ENCODE peak calls at places on chromosomes 2 and 18, in ten cellular contexts. One of them, this sample, is unnamed.

GRCh38 chr2:101474752-101475384 is at the start of gene RFX8:
- DNase-seq in body of pancreas: no peak
- DNase-seq in breast epithelium: no peak
- DNase-seq in A549: no peak
- DNase-seq in erythroblast: no peak
- DNase-seq in esophagus squamous epithelium: no peak
- DNase-seq in adrenal gland: no peak
- DNase-seq in HCT116: no peak
- DNase-seq in uterus: peak; percentile 21
- DNase-seq in NB4: peak; percentile 99
- DNase-seq in this sample: no peak

GRCh38 chr18:76386071-76386470 is 109.0 kb downstream of the ZNF516 start:
- DNase-seq in body of pancreas: no peak
- DNase-seq in NB4: no peak
- DNase-seq in A549: no peak
- DNase-seq in adrenal gland: no peak
- DNase-seq in HCT116: no peak
- DNase-seq in esophagus squamous epithelium: no peak
- DNase-seq in breast epithelium: no peak
- DNase-seq in erythroblast: no peak
- DNase-seq in uterus: no peak
- DNase-seq in this sample: no peak

GRCh38 chr2:237501892-237502513 is 15.0 kb downstream of the MLPH start:
- DNase-seq in breast epithelium: no peak
- DNase-seq in HCT116: no peak
- DNase-seq in body of pancreas: no peak
- DNase-seq in uterus: no peak
- DNase-seq in adrenal gland: no peak
- DNase-seq in NB4: no peak
- DNase-seq in esophagus squamous epithelium: no peak
- DNase-seq in A549: no peak
- DNase-seq in erythroblast: no peak
- DNase-seq in this sample: no peak

GRCh38 chr2:101429453-101429852 is 42.1 kb upstream of the CREG2 start:
- DNase-seq in NB4: no peak
- DNase-seq in erythroblast: no peak
- DNase-seq in uterus: no peak
- DNase-seq in A549: no peak
- DNase-seq in HCT116: no peak
- DNase-seq in breast epithelium: no peak
- DNase-seq in esophagus squamous epithelium: no peak
- DNase-seq in body of pancreas: no peak
- DNase-seq in adrenal gland: no peak
- DNase-seq in this sample: no peak

GRCh38 chr2:142069489-142069888 is 61.3 kb downstream of the LRP1B start:
- DNase-seq in NB4: no peak
- DNase-seq in esophagus squamous epithelium: no peak
- DNase-seq in adrenal gland: no peak
- DNase-seq in breast epithelium: no peak
- DNase-seq in A549: no peak
- DNase-seq in body of pancreas: no peak
- DNase-seq in erythroblast: no peak
- DNase-seq in HCT116: no peak
- DNase-seq in uterus: no peak
- DNase-seq in this sample: no peak

GRCh38 chr2:130365075-130365474 is 9.2 kb downstream of the PTPN18 start:
- DNase-seq in A549: no peak
- DNase-seq in breast epithelium: no peak
- DNase-seq in NB4: no peak
- DNase-seq in erythroblast: no peak
- DNase-seq in HCT116: no peak
- DNase-seq in body of pancreas: no peak
- DNase-seq in adrenal gland: no peak
- DNase-seq in esophagus squamous epithelium: no peak
- DNase-seq in uterus: no peak
- DNase-seq in this sample: no peak

GRCh38 chr2:26561918-26562810 is 79.0 kb downstream of the CIB4 start:
- DNase-seq in breast epithelium: no peak
- DNase-seq in A549: peak; percentile 92
- DNase-seq in body of pancreas: peak; percentile 75
- DNase-seq in esophagus squamous epithelium: no peak
- DNase-seq in HCT116: peak; percentile 45
- DNase-seq in erythroblast: peak; percentile 27
- DNase-seq in uterus: no peak
- DNase-seq in adrenal gland: peak; percentile 46
- DNase-seq in NB4: peak; percentile 65
- DNase-seq in this sample: peak; percentile 60

GRCh38 chr2:234940527-234940926 is 11.3 kb upstream of the SH3BP4 start:
- DNase-seq in NB4: no peak
- DNase-seq in esophagus squamous epithelium: no peak
- DNase-seq in erythroblast: no peak
- DNase-seq in adrenal gland: no peak
- DNase-seq in HCT116: no peak
- DNase-seq in uterus: no peak
- DNase-seq in A549: no peak
- DNase-seq in body of pancreas: no peak
- DNase-seq in breast epithelium: no peak
- DNase-seq in this sample: no peak

GRCh38 chr18:10736984-10737383 is 211.2 kb downstream of the NAPG start:
- DNase-seq in uterus: no peak
- DNase-seq in erythroblast: peak; percentile 12
- DNase-seq in HCT116: no peak
- DNase-seq in breast epithelium: no peak
- DNase-seq in A549: no peak
- DNase-seq in body of pancreas: no peak
- DNase-seq in adrenal gland: no peak
- DNase-seq in NB4: peak; percentile 34
- DNase-seq in esophagus squamous epithelium: no peak
- DNase-seq in this sample: no peak

GRCh38 chr2:23791030-23791429 is 135.9 kb downstream of the ATAD2B start:
- DNase-seq in breast epithelium: no peak
- DNase-seq in HCT116: no peak
- DNase-seq in body of pancreas: no peak
- DNase-seq in NB4: no peak
- DNase-seq in A549: no peak
- DNase-seq in uterus: no peak
- DNase-seq in adrenal gland: no peak
- DNase-seq in erythroblast: peak; percentile 40
- DNase-seq in esophagus squamous epithelium: no peak
- DNase-seq in this sample: no peak

GRCh38 chr2:196630531-196630930 is 9.0 kb upstream of the CCDC150 start:
- DNase-seq in HCT116: no peak
- DNase-seq in erythroblast: no peak
- DNase-seq in uterus: no peak
- DNase-seq in breast epithelium: no peak
- DNase-seq in NB4: no peak
- DNase-seq in A549: no peak
- DNase-seq in body of pancreas: no peak
- DNase-seq in adrenal gland: no peak
- DNase-seq in esophagus squamous epithelium: no peak
- DNase-seq in this sample: no peak

GRCh38 chr2:133892352-133892913 is 324.2 kb upstream of the NCKAP5 start:
- DNase-seq in adrenal gland: no peak
- DNase-seq in A549: no peak
- DNase-seq in esophagus squamous epithelium: no peak
- DNase-seq in NB4: peak; percentile 7
- DNase-seq in uterus: no peak
- DNase-seq in breast epithelium: no peak
- DNase-seq in HCT116: no peak
- DNase-seq in erythroblast: no peak
- DNase-seq in body of pancreas: no peak
- DNase-seq in this sample: no peak
- TF ChIP-seq POLR2A in adrenal gland: no peak
- TF ChIP-seq POLR2A in A549: no peak
- TF ChIP-seq POLR2A in esophagus squamous epithelium: no peak
- TF ChIP-seq POLR2A in NB4: no peak
- TF ChIP-seq POLR2A in uterus: no peak
- TF ChIP-seq POLR2A in breast epithelium: no peak
- TF ChIP-seq POLR2A in HCT116: no peak
- TF ChIP-seq POLR2A in erythroblast: no peak
- TF ChIP-seq POLR2A in body of pancreas: no peak
- TF ChIP-seq POLR2A in this sample: no peak

GRCh38 chr2:219279151-219279915 is at the start of gene DNAJB2:
- DNase-seq in erythroblast: peak; percentile 100
- DNase-seq in esophagus squamous epithelium: peak; percentile 94
- DNase-seq in NB4: peak; percentile 99
- DNase-seq in HCT116: peak; percentile 94
- DNase-seq in body of pancreas: peak; percentile 99
- DNase-seq in uterus: peak; percentile 99
- DNase-seq in adrenal gland: peak; percentile 99
- DNase-seq in A549: peak; percentile 97
- DNase-seq in breast epithelium: peak; percentile 98
- DNase-seq in this sample: peak; percentile 98

GRCh38 chr2:219280682-219281081 is 1.5 kb downstream of the DNAJB2 start:
- DNase-seq in uterus: no peak
- DNase-seq in erythroblast: no peak
- DNase-seq in body of pancreas: no peak
- DNase-seq in HCT116: no peak
- DNase-seq in esophagus squamous epithelium: no peak
- DNase-seq in adrenal gland: no peak
- DNase-seq in NB4: no peak
- DNase-seq in breast epithelium: no peak
- DNase-seq in A549: no peak
- DNase-seq in this sample: no peak

GRCh38 chr2:219279916-219280516 is 850 bp downstream of the DNAJB2 start:
- DNase-seq in A549: peak; percentile 72
- DNase-seq in adrenal gland: no peak
- DNase-seq in HCT116: no peak
- DNase-seq in body of pancreas: no peak
- DNase-seq in esophagus squamous epithelium: no peak
- DNase-seq in breast epithelium: no peak
- DNase-seq in uterus: no peak
- DNase-seq in erythroblast: no peak
- DNase-seq in NB4: no peak
- DNase-seq in this sample: no peak

GRCh38 chr2:219278655-219279150 is 463 bp upstream of the DNAJB2 start:
- DNase-seq in breast epithelium: no peak
- DNase-seq in uterus: no peak
- DNase-seq in HCT116: no peak
- DNase-seq in esophagus squamous epithelium: no peak
- DNase-seq in NB4: no peak
- DNase-seq in erythroblast: no peak
- DNase-seq in body of pancreas: no peak
- DNase-seq in A549: no peak
- DNase-seq in adrenal gland: no peak
- DNase-seq in this sample: no peak

DNA sequence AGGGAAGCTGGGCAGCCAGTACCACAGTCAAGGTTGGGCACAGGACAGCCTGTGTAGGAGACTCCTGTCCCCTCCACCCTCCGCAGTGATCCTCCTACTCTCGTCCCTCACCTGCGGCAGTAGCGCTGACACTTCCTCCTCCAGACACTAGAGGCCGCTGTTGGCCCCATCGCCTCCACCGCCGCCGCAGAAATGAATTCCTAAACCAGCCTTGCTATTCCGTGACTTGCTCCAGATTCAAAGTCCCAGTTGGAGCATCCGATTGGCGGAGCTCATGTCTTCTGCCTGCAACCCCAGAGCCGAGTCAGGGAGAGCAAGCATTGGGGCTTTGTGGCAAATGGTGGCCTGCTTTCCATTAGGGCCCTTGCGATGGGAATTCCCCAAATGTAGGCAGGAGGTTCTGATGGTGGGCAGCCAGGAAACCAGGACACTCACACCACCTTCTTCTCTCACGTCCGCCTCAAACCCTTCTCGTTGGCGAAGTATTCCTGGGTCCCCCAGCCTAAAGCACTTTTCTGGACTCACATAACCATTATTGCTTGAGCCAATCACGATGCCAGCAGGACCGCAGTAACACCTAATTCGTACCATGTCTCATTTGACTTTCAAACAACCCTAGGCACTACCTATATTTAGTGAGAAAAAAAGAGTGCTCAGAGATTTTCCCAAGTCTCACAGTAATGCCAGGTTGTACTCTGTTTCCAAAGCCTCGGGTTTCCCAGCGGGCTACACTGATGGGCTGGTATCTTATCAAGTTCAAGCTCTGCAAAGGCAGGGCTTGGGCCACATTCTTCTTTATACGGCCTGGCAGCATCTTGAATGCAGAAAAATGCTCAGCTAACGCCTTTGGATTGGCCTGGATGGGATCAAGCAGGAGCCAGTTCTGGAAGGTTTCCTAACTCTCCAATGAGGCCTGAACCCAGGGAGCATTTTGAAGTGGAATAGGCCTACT is 1.2 kb upstream of the DNAJB2 start:
- DNase-seq in A549: peak; percentile 72
- DNase-seq in adrenal gland: peak; percentile 87
- DNase-seq in esophagus squamous epithelium: no peak
- DNase-seq in HCT116: peak; percentile 54
- DNase-seq in breast epithelium: peak; percentile 87
- DNase-seq in body of pancreas: peak; percentile 85
- DNase-seq in NB4: peak; percentile 71
- DNase-seq in erythroblast: peak; percentile 90
- DNase-seq in uterus: peak; percentile 82
- DNase-seq in this sample: peak; percentile 89
- TF ChIP-seq POLR2A in A549: no peak
- TF ChIP-seq POLR2A in adrenal gland: no peak
- TF ChIP-seq POLR2A in esophagus squamous epithelium: no peak
- TF ChIP-seq POLR2A in HCT116: no peak
- TF ChIP-seq POLR2A in breast epithelium: no peak
- TF ChIP-seq POLR2A in body of pancreas: no peak
- TF ChIP-seq POLR2A in NB4: no peak
- TF ChIP-seq POLR2A in erythroblast: no peak
- TF ChIP-seq POLR2A in uterus: no peak
- TF ChIP-seq POLR2A in this sample: no peak

GRCh38 chr2:99878951-99879350 is 263.4 kb downstream of the AFF3 start:
- DNase-seq in NB4: no peak
- DNase-seq in esophagus squamous epithelium: no peak
- DNase-seq in erythroblast: no peak
- DNase-seq in adrenal gland: no peak
- DNase-seq in A549: no peak
- DNase-seq in breast epithelium: no peak
- DNase-seq in HCT116: no peak
- DNase-seq in body of pancreas: no peak
- DNase-seq in uterus: no peak
- DNase-seq in this sample: no peak
- TF ChIP-seq POLR2A in NB4: no peak
- TF ChIP-seq POLR2A in esophagus squamous epithelium: no peak
- TF ChIP-seq POLR2A in erythroblast: no peak
- TF ChIP-seq POLR2A in adrenal gland: no peak
- TF ChIP-seq POLR2A in A549: no peak
- TF ChIP-seq POLR2A in breast epithelium: no peak
- TF ChIP-seq POLR2A in HCT116: no peak
- TF ChIP-seq POLR2A in body of pancreas: no peak
- TF ChIP-seq POLR2A in uterus: no peak
- TF ChIP-seq POLR2A in this sample: no peak

DNA sequence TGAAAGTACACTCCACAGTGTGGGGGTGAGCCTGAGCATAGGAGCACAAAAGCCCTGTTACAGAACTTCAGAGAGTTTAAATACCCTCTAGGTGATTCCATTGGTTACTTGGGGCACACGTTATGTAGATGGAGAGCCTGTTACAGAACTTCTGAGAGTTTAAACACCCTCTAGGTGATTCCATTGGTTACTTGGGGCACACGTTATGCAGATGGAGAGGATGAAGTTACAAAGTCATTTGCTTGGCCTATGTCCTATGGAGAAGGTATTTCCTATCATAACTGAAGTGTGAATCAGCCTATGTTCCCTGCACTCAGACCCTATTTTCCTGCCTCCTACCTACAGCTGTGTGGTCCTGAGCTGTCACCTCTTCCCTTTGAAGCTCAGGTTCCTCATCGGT is 3.8 kb upstream of the CAPN10 start:
- DNase-seq in esophagus squamous epithelium: no peak
- DNase-seq in A549: no peak
- DNase-seq in erythroblast: no peak
- DNase-seq in HCT116: no peak
- DNase-seq in body of pancreas: no peak
- DNase-seq in uterus: no peak
- DNase-seq in NB4: no peak
- DNase-seq in breast epithelium: no peak
- DNase-seq in adrenal gland: no peak
- DNase-seq in this sample: no peak
- TF ChIP-seq POLR2A in esophagus squamous epithelium: no peak
- TF ChIP-seq POLR2A in A549: no peak
- TF ChIP-seq POLR2A in erythroblast: no peak
- TF ChIP-seq POLR2A in HCT116: no peak
- TF ChIP-seq POLR2A in body of pancreas: no peak
- TF ChIP-seq POLR2A in uterus: no peak
- TF ChIP-seq POLR2A in NB4: no peak
- TF ChIP-seq POLR2A in breast epithelium: no peak
- TF ChIP-seq POLR2A in adrenal gland: no peak
- TF ChIP-seq POLR2A in this sample: no peak

This sample was measured in testis.